ENCODE peak calls at places on chromosomes 5 and 9, in nine cellular contexts. One of them, this sample, is unnamed.

GRCh38 chr9:115883467-115884329 is 269.9 kb upstream of the PAPPA start:
- DNase-seq in activated naive CD4-positive, alpha-beta T cell treated with anti-CD3 and anti-CD28 coated beads for 36 hours: peak
- DNase-seq in NCI-H1417 treated with DMSO at 0.1 percent for 48 hours: peak
- DNase-seq in Panc1: no peak
- DNase-seq in endothelial cell: peak
- DNase-seq in activated CD8-positive, alpha-beta T cell treated with anti-CD3 and anti-CD28 coated beads for 36 hours: no peak
- DNase-seq in NCI-H1436 treated with DMSO at 0.1 percent for 48 hours: no peak
- DNase-seq in CD8-positive, alpha-beta memory T cell: no peak
- DNase-seq in NCI-H2171: peak
- DNase-seq in this sample: no peak

GRCh38 chr5:446864-447263 is 3.9 kb downstream of the EXOC3 start:
- DNase-seq in activated naive CD4-positive, alpha-beta T cell treated with anti-CD3 and anti-CD28 coated beads for 36 hours: no peak
- DNase-seq in NCI-H1417 treated with DMSO at 0.1 percent for 48 hours: peak
- DNase-seq in Panc1: no peak
- DNase-seq in endothelial cell: no peak
- DNase-seq in activated CD8-positive, alpha-beta T cell treated with anti-CD3 and anti-CD28 coated beads for 36 hours: no peak
- DNase-seq in NCI-H1436 treated with DMSO at 0.1 percent for 48 hours: peak
- DNase-seq in CD8-positive, alpha-beta memory T cell: peak
- DNase-seq in NCI-H2171: no peak
- DNase-seq in this sample: no peak

GRCh38 chr9:84811726-84812074 is 142.2 kb downstream of the NTRK2 start:
- DNase-seq in activated naive CD4-positive, alpha-beta T cell treated with anti-CD3 and anti-CD28 coated beads for 36 hours: no peak
- DNase-seq in NCI-H1417 treated with DMSO at 0.1 percent for 48 hours: no peak
- DNase-seq in Panc1: no peak
- DNase-seq in endothelial cell: no peak
- DNase-seq in activated CD8-positive, alpha-beta T cell treated with anti-CD3 and anti-CD28 coated beads for 36 hours: no peak
- DNase-seq in NCI-H1436 treated with DMSO at 0.1 percent for 48 hours: no peak
- DNase-seq in CD8-positive, alpha-beta memory T cell: no peak
- DNase-seq in NCI-H2171: no peak
- DNase-seq in this sample: no peak

GRCh38 chr9:18721267-18722079 is 247.5 kb downstream of the ADAMTSL1 start:
- DNase-seq in activated naive CD4-positive, alpha-beta T cell treated with anti-CD3 and anti-CD28 coated beads for 36 hours: no peak
- DNase-seq in NCI-H1417 treated with DMSO at 0.1 percent for 48 hours: no peak
- DNase-seq in Panc1: no peak
- DNase-seq in endothelial cell: no peak
- DNase-seq in activated CD8-positive, alpha-beta T cell treated with anti-CD3 and anti-CD28 coated beads for 36 hours: no peak
- DNase-seq in NCI-H1436 treated with DMSO at 0.1 percent for 48 hours: no peak
- DNase-seq in CD8-positive, alpha-beta memory T cell: no peak
- DNase-seq in NCI-H2171: no peak
- DNase-seq in this sample: no peak

GRCh38 chr5:146051678-146052077 is 53.7 kb downstream of the PLAC8L1 start:
- DNase-seq in activated naive CD4-positive, alpha-beta T cell treated with anti-CD3 and anti-CD28 coated beads for 36 hours: no peak
- DNase-seq in NCI-H1417 treated with DMSO at 0.1 percent for 48 hours: no peak
- DNase-seq in Panc1: no peak
- DNase-seq in endothelial cell: no peak
- DNase-seq in activated CD8-positive, alpha-beta T cell treated with anti-CD3 and anti-CD28 coated beads for 36 hours: no peak
- DNase-seq in NCI-H1436 treated with DMSO at 0.1 percent for 48 hours: no peak
- DNase-seq in CD8-positive, alpha-beta memory T cell: no peak
- DNase-seq in NCI-H2171: no peak
- DNase-seq in this sample: no peak

GRCh38 chr9:21788752-21789151 is 13.7 kb upstream of the MTAP start:
- DNase-seq in activated naive CD4-positive, alpha-beta T cell treated with anti-CD3 and anti-CD28 coated beads for 36 hours: no peak
- DNase-seq in NCI-H1417 treated with DMSO at 0.1 percent for 48 hours: no peak
- DNase-seq in Panc1: no peak
- DNase-seq in endothelial cell: no peak
- DNase-seq in activated CD8-positive, alpha-beta T cell treated with anti-CD3 and anti-CD28 coated beads for 36 hours: no peak
- DNase-seq in NCI-H1436 treated with DMSO at 0.1 percent for 48 hours: no peak
- DNase-seq in CD8-positive, alpha-beta memory T cell: no peak
- DNase-seq in NCI-H2171: no peak
- DNase-seq in this sample: no peak

GRCh38 chr5:125526940-125527339 is 780.5 kb upstream of the ZNF608 start:
- DNase-seq in activated naive CD4-positive, alpha-beta T cell treated with anti-CD3 and anti-CD28 coated beads for 36 hours: no peak
- DNase-seq in NCI-H1417 treated with DMSO at 0.1 percent for 48 hours: no peak
- DNase-seq in Panc1: no peak
- DNase-seq in endothelial cell: no peak
- DNase-seq in activated CD8-positive, alpha-beta T cell treated with anti-CD3 and anti-CD28 coated beads for 36 hours: no peak
- DNase-seq in NCI-H1436 treated with DMSO at 0.1 percent for 48 hours: no peak
- DNase-seq in CD8-positive, alpha-beta memory T cell: no peak
- DNase-seq in NCI-H2171: no peak
- DNase-seq in this sample: no peak

GRCh38 chr5:142872795-142873194 is 102.6 kb downstream of the ARHGAP26 start:
- DNase-seq in activated naive CD4-positive, alpha-beta T cell treated with anti-CD3 and anti-CD28 coated beads for 36 hours: no peak
- DNase-seq in NCI-H1417 treated with DMSO at 0.1 percent for 48 hours: no peak
- DNase-seq in Panc1: no peak
- DNase-seq in endothelial cell: no peak
- DNase-seq in activated CD8-positive, alpha-beta T cell treated with anti-CD3 and anti-CD28 coated beads for 36 hours: no peak
- DNase-seq in NCI-H1436 treated with DMSO at 0.1 percent for 48 hours: no peak
- DNase-seq in CD8-positive, alpha-beta memory T cell: no peak
- DNase-seq in NCI-H2171: no peak
- DNase-seq in this sample: no peak

GRCh38 chr9:35277649-35278359 is 116.0 kb downstream of the UNC13B start:
- DNase-seq in activated naive CD4-positive, alpha-beta T cell treated with anti-CD3 and anti-CD28 coated beads for 36 hours: no peak
- DNase-seq in NCI-H1417 treated with DMSO at 0.1 percent for 48 hours: no peak
- DNase-seq in Panc1: no peak
- DNase-seq in endothelial cell: no peak
- DNase-seq in activated CD8-positive, alpha-beta T cell treated with anti-CD3 and anti-CD28 coated beads for 36 hours: no peak
- DNase-seq in NCI-H1436 treated with DMSO at 0.1 percent for 48 hours: no peak
- DNase-seq in CD8-positive, alpha-beta memory T cell: no peak
- DNase-seq in NCI-H2171: no peak
- DNase-seq in this sample: peak

GRCh38 chr5:143826909-143827514 is 15.1 kb downstream of the HMHB1 start:
- DNase-seq in activated naive CD4-positive, alpha-beta T cell treated with anti-CD3 and anti-CD28 coated beads for 36 hours: peak
- DNase-seq in NCI-H1417 treated with DMSO at 0.1 percent for 48 hours: peak
- DNase-seq in Panc1: peak
- DNase-seq in endothelial cell: no peak
- DNase-seq in activated CD8-positive, alpha-beta T cell treated with anti-CD3 and anti-CD28 coated beads for 36 hours: peak
- DNase-seq in NCI-H1436 treated with DMSO at 0.1 percent for 48 hours: no peak
- DNase-seq in CD8-positive, alpha-beta memory T cell: no peak
- DNase-seq in NCI-H2171: peak
- DNase-seq in this sample: no peak

GRCh38 chr5:173547579-173547978 is 68.9 kb downstream of the BOD1 start:
- DNase-seq in activated naive CD4-positive, alpha-beta T cell treated with anti-CD3 and anti-CD28 coated beads for 36 hours: no peak
- DNase-seq in NCI-H1417 treated with DMSO at 0.1 percent for 48 hours: no peak
- DNase-seq in Panc1: no peak
- DNase-seq in endothelial cell: no peak
- DNase-seq in activated CD8-positive, alpha-beta T cell treated with anti-CD3 and anti-CD28 coated beads for 36 hours: no peak
- DNase-seq in NCI-H1436 treated with DMSO at 0.1 percent for 48 hours: no peak
- DNase-seq in CD8-positive, alpha-beta memory T cell: no peak
- DNase-seq in NCI-H2171: no peak
- DNase-seq in this sample: no peak

GRCh38 chr5:38069360-38069759 is 189.0 kb upstream of the EGFLAM start:
- DNase-seq in activated naive CD4-positive, alpha-beta T cell treated with anti-CD3 and anti-CD28 coated beads for 36 hours: no peak
- DNase-seq in NCI-H1417 treated with DMSO at 0.1 percent for 48 hours: no peak
- DNase-seq in Panc1: no peak
- DNase-seq in endothelial cell: no peak
- DNase-seq in activated CD8-positive, alpha-beta T cell treated with anti-CD3 and anti-CD28 coated beads for 36 hours: no peak
- DNase-seq in NCI-H1436 treated with DMSO at 0.1 percent for 48 hours: no peak
- DNase-seq in CD8-positive, alpha-beta memory T cell: no peak
- DNase-seq in NCI-H2171: peak
- DNase-seq in this sample: no peak

GRCh38 chr9:81823672-81824554 is 104.3 kb upstream of the SPATA31D4 start:
- DNase-seq in activated naive CD4-positive, alpha-beta T cell treated with anti-CD3 and anti-CD28 coated beads for 36 hours: no peak
- DNase-seq in NCI-H1417 treated with DMSO at 0.1 percent for 48 hours: no peak
- DNase-seq in Panc1: no peak
- DNase-seq in endothelial cell: no peak
- DNase-seq in activated CD8-positive, alpha-beta T cell treated with anti-CD3 and anti-CD28 coated beads for 36 hours: no peak
- DNase-seq in NCI-H1436 treated with DMSO at 0.1 percent for 48 hours: no peak
- DNase-seq in CD8-positive, alpha-beta memory T cell: no peak
- DNase-seq in NCI-H2171: peak
- DNase-seq in this sample: no peak

GRCh38 chr5:1732238-1732880 is 67.3 kb downstream of the MRPL36 start:
- DNase-seq in activated naive CD4-positive, alpha-beta T cell treated with anti-CD3 and anti-CD28 coated beads for 36 hours: no peak
- DNase-seq in NCI-H1417 treated with DMSO at 0.1 percent for 48 hours: no peak
- DNase-seq in Panc1: no peak
- DNase-seq in endothelial cell: peak
- DNase-seq in activated CD8-positive, alpha-beta T cell treated with anti-CD3 and anti-CD28 coated beads for 36 hours: no peak
- DNase-seq in NCI-H1436 treated with DMSO at 0.1 percent for 48 hours: no peak
- DNase-seq in CD8-positive, alpha-beta memory T cell: no peak
- DNase-seq in NCI-H2171: no peak
- DNase-seq in this sample: no peak

GRCh38 chr5:26872337-26872736 is 166.0 kb downstream of the CDH9 start:
- DNase-seq in activated naive CD4-positive, alpha-beta T cell treated with anti-CD3 and anti-CD28 coated beads for 36 hours: no peak
- DNase-seq in NCI-H1417 treated with DMSO at 0.1 percent for 48 hours: no peak
- DNase-seq in Panc1: no peak
- DNase-seq in endothelial cell: no peak
- DNase-seq in activated CD8-positive, alpha-beta T cell treated with anti-CD3 and anti-CD28 coated beads for 36 hours: no peak
- DNase-seq in NCI-H1436 treated with DMSO at 0.1 percent for 48 hours: no peak
- DNase-seq in CD8-positive, alpha-beta memory T cell: no peak
- DNase-seq in NCI-H2171: no peak
- DNase-seq in this sample: no peak

GRCh38 chr9:125189011-125189360 is 617 bp downstream of the PPP6C start:
- DNase-seq in activated naive CD4-positive, alpha-beta T cell treated with anti-CD3 and anti-CD28 coated beads for 36 hours: peak
- DNase-seq in NCI-H1417 treated with DMSO at 0.1 percent for 48 hours: no peak
- DNase-seq in Panc1: no peak
- DNase-seq in endothelial cell: peak
- DNase-seq in activated CD8-positive, alpha-beta T cell treated with anti-CD3 and anti-CD28 coated beads for 36 hours: peak
- DNase-seq in NCI-H1436 treated with DMSO at 0.1 percent for 48 hours: no peak
- DNase-seq in CD8-positive, alpha-beta memory T cell: no peak
- DNase-seq in NCI-H2171: no peak
- DNase-seq in this sample: no peak

GRCh38 chr9:4421847-4422246 is 68.4 kb upstream of the SLC1A1 start:
- DNase-seq in activated naive CD4-positive, alpha-beta T cell treated with anti-CD3 and anti-CD28 coated beads for 36 hours: no peak
- DNase-seq in NCI-H1417 treated with DMSO at 0.1 percent for 48 hours: no peak
- DNase-seq in Panc1: no peak
- DNase-seq in endothelial cell: no peak
- DNase-seq in activated CD8-positive, alpha-beta T cell treated with anti-CD3 and anti-CD28 coated beads for 36 hours: no peak
- DNase-seq in NCI-H1436 treated with DMSO at 0.1 percent for 48 hours: no peak
- DNase-seq in CD8-positive, alpha-beta memory T cell: no peak
- DNase-seq in NCI-H2171: no peak
- DNase-seq in this sample: no peak

GRCh38 chr9:98771209-98771874 is 25.0 kb downstream of the ANKS6 start:
- DNase-seq in activated naive CD4-positive, alpha-beta T cell treated with anti-CD3 and anti-CD28 coated beads for 36 hours: no peak
- DNase-seq in NCI-H1417 treated with DMSO at 0.1 percent for 48 hours: no peak
- DNase-seq in Panc1: no peak
- DNase-seq in endothelial cell: no peak
- DNase-seq in activated CD8-positive, alpha-beta T cell treated with anti-CD3 and anti-CD28 coated beads for 36 hours: no peak
- DNase-seq in NCI-H1436 treated with DMSO at 0.1 percent for 48 hours: no peak
- DNase-seq in CD8-positive, alpha-beta memory T cell: no peak
- DNase-seq in NCI-H2171: no peak
- DNase-seq in this sample: no peak

GRCh38 chr9:123445116-123445515 is 89.1 kb downstream of the CRB2 start:
- DNase-seq in activated naive CD4-positive, alpha-beta T cell treated with anti-CD3 and anti-CD28 coated beads for 36 hours: no peak
- DNase-seq in NCI-H1417 treated with DMSO at 0.1 percent for 48 hours: no peak
- DNase-seq in Panc1: no peak
- DNase-seq in endothelial cell: no peak
- DNase-seq in activated CD8-positive, alpha-beta T cell treated with anti-CD3 and anti-CD28 coated beads for 36 hours: no peak
- DNase-seq in NCI-H1436 treated with DMSO at 0.1 percent for 48 hours: no peak
- DNase-seq in CD8-positive, alpha-beta memory T cell: no peak
- DNase-seq in NCI-H2171: no peak
- DNase-seq in this sample: no peak

GRCh38 chr5:5546408-5546807 is 123.9 kb downstream of the ICE1 start:
- DNase-seq in activated naive CD4-positive, alpha-beta T cell treated with anti-CD3 and anti-CD28 coated beads for 36 hours: no peak
- DNase-seq in NCI-H1417 treated with DMSO at 0.1 percent for 48 hours: no peak
- DNase-seq in Panc1: no peak
- DNase-seq in endothelial cell: no peak
- DNase-seq in activated CD8-positive, alpha-beta T cell treated with anti-CD3 and anti-CD28 coated beads for 36 hours: no peak
- DNase-seq in NCI-H1436 treated with DMSO at 0.1 percent for 48 hours: no peak
- DNase-seq in CD8-positive, alpha-beta memory T cell: no peak
- DNase-seq in NCI-H2171: no peak
- DNase-seq in this sample: no peak

GRCh38 chr5:59025734-59026133 is 442.9 kb downstream of the RAB3C start:
- DNase-seq in activated naive CD4-positive, alpha-beta T cell treated with anti-CD3 and anti-CD28 coated beads for 36 hours: no peak
- DNase-seq in NCI-H1417 treated with DMSO at 0.1 percent for 48 hours: no peak
- DNase-seq in Panc1: no peak
- DNase-seq in endothelial cell: no peak
- DNase-seq in activated CD8-positive, alpha-beta T cell treated with anti-CD3 and anti-CD28 coated beads for 36 hours: no peak
- DNase-seq in NCI-H1436 treated with DMSO at 0.1 percent for 48 hours: no peak
- DNase-seq in CD8-positive, alpha-beta memory T cell: no peak
- DNase-seq in NCI-H2171: no peak
- DNase-seq in this sample: no peak

GRCh38 chr9:38134578-38134977 is 65.6 kb upstream of the SHB start:
- DNase-seq in activated naive CD4-positive, alpha-beta T cell treated with anti-CD3 and anti-CD28 coated beads for 36 hours: no peak
- DNase-seq in NCI-H1417 treated with DMSO at 0.1 percent for 48 hours: no peak
- DNase-seq in Panc1: no peak
- DNase-seq in endothelial cell: no peak
- DNase-seq in activated CD8-positive, alpha-beta T cell treated with anti-CD3 and anti-CD28 coated beads for 36 hours: no peak
- DNase-seq in NCI-H1436 treated with DMSO at 0.1 percent for 48 hours: no peak
- DNase-seq in CD8-positive, alpha-beta memory T cell: no peak
- DNase-seq in NCI-H2171: no peak
- DNase-seq in this sample: no peak

GRCh38 chr9:21709464-21710058 is 92.9 kb upstream of the MTAP start:
- DNase-seq in activated naive CD4-positive, alpha-beta T cell treated with anti-CD3 and anti-CD28 coated beads for 36 hours: peak
- DNase-seq in NCI-H1417 treated with DMSO at 0.1 percent for 48 hours: no peak
- DNase-seq in Panc1: no peak
- DNase-seq in endothelial cell: peak
- DNase-seq in activated CD8-positive, alpha-beta T cell treated with anti-CD3 and anti-CD28 coated beads for 36 hours: peak
- DNase-seq in NCI-H1436 treated with DMSO at 0.1 percent for 48 hours: no peak
- DNase-seq in CD8-positive, alpha-beta memory T cell: peak
- DNase-seq in NCI-H2171: no peak
- DNase-seq in this sample: no peak

GRCh38 chr5:125409496-125410351 is 663.3 kb upstream of the ZNF608 start:
- DNase-seq in activated naive CD4-positive, alpha-beta T cell treated with anti-CD3 and anti-CD28 coated beads for 36 hours: no peak
- DNase-seq in NCI-H1417 treated with DMSO at 0.1 percent for 48 hours: no peak
- DNase-seq in Panc1: no peak
- DNase-seq in endothelial cell: no peak
- DNase-seq in activated CD8-positive, alpha-beta T cell treated with anti-CD3 and anti-CD28 coated beads for 36 hours: no peak
- DNase-seq in NCI-H1436 treated with DMSO at 0.1 percent for 48 hours: peak
- DNase-seq in CD8-positive, alpha-beta memory T cell: no peak
- DNase-seq in NCI-H2171: no peak
- DNase-seq in this sample: peak

GRCh38 chr5:1007221-1007680 is 1.4 kb upstream of the NKD2 start:
- DNase-seq in activated naive CD4-positive, alpha-beta T cell treated with anti-CD3 and anti-CD28 coated beads for 36 hours: peak
- DNase-seq in NCI-H1417 treated with DMSO at 0.1 percent for 48 hours: no peak
- DNase-seq in Panc1: no peak
- DNase-seq in endothelial cell: peak
- DNase-seq in activated CD8-positive, alpha-beta T cell treated with anti-CD3 and anti-CD28 coated beads for 36 hours: no peak
- DNase-seq in NCI-H1436 treated with DMSO at 0.1 percent for 48 hours: no peak
- DNase-seq in CD8-positive, alpha-beta memory T cell: no peak
- DNase-seq in NCI-H2171: no peak
- DNase-seq in this sample: no peak

GRCh38 chr5:101942321-101942882 is 353.7 kb downstream of the SLCO4C1 start:
- DNase-seq in activated naive CD4-positive, alpha-beta T cell treated with anti-CD3 and anti-CD28 coated beads for 36 hours: peak
- DNase-seq in NCI-H1417 treated with DMSO at 0.1 percent for 48 hours: no peak
- DNase-seq in Panc1: peak
- DNase-seq in endothelial cell: peak
- DNase-seq in activated CD8-positive, alpha-beta T cell treated with anti-CD3 and anti-CD28 coated beads for 36 hours: peak
- DNase-seq in NCI-H1436 treated with DMSO at 0.1 percent for 48 hours: peak
- DNase-seq in CD8-positive, alpha-beta memory T cell: no peak
- DNase-seq in NCI-H2171: peak
- DNase-seq in this sample: no peak

GRCh38 chr5:24788829-24789509 is 144.2 kb upstream of the CDH10 start:
- DNase-seq in activated naive CD4-positive, alpha-beta T cell treated with anti-CD3 and anti-CD28 coated beads for 36 hours: no peak
- DNase-seq in NCI-H1417 treated with DMSO at 0.1 percent for 48 hours: no peak
- DNase-seq in Panc1: no peak
- DNase-seq in endothelial cell: no peak
- DNase-seq in activated CD8-positive, alpha-beta T cell treated with anti-CD3 and anti-CD28 coated beads for 36 hours: no peak
- DNase-seq in NCI-H1436 treated with DMSO at 0.1 percent for 48 hours: no peak
- DNase-seq in CD8-positive, alpha-beta memory T cell: no peak
- DNase-seq in NCI-H2171: no peak
- DNase-seq in this sample: no peak

GRCh38 chr9:81526587-81526986 is 162.8 kb downstream of the TLE1 start:
- DNase-seq in activated naive CD4-positive, alpha-beta T cell treated with anti-CD3 and anti-CD28 coated beads for 36 hours: no peak
- DNase-seq in NCI-H1417 treated with DMSO at 0.1 percent for 48 hours: no peak
- DNase-seq in Panc1: no peak
- DNase-seq in endothelial cell: no peak
- DNase-seq in activated CD8-positive, alpha-beta T cell treated with anti-CD3 and anti-CD28 coated beads for 36 hours: no peak
- DNase-seq in NCI-H1436 treated with DMSO at 0.1 percent for 48 hours: no peak
- DNase-seq in CD8-positive, alpha-beta memory T cell: no peak
- DNase-seq in NCI-H2171: no peak
- DNase-seq in this sample: no peak

GRCh38 chr5:38666668-38667498 is 110.4 kb upstream of the LIFR start:
- DNase-seq in activated naive CD4-positive, alpha-beta T cell treated with anti-CD3 and anti-CD28 coated beads for 36 hours: peak
- DNase-seq in NCI-H1417 treated with DMSO at 0.1 percent for 48 hours: no peak
- DNase-seq in Panc1: no peak
- DNase-seq in endothelial cell: peak
- DNase-seq in activated CD8-positive, alpha-beta T cell treated with anti-CD3 and anti-CD28 coated beads for 36 hours: peak
- DNase-seq in NCI-H1436 treated with DMSO at 0.1 percent for 48 hours: no peak
- DNase-seq in CD8-positive, alpha-beta memory T cell: no peak
- DNase-seq in NCI-H2171: no peak
- DNase-seq in this sample: peak

GRCh38 chr5:170503970-170504525 is at the start of gene KCNIP1:
- DNase-seq in activated naive CD4-positive, alpha-beta T cell treated with anti-CD3 and anti-CD28 coated beads for 36 hours: no peak
- DNase-seq in NCI-H1417 treated with DMSO at 0.1 percent for 48 hours: no peak
- DNase-seq in Panc1: no peak
- DNase-seq in endothelial cell: peak
- DNase-seq in activated CD8-positive, alpha-beta T cell treated with anti-CD3 and anti-CD28 coated beads for 36 hours: no peak
- DNase-seq in NCI-H1436 treated with DMSO at 0.1 percent for 48 hours: no peak
- DNase-seq in CD8-positive, alpha-beta memory T cell: no peak
- DNase-seq in NCI-H2171: no peak
- DNase-seq in this sample: no peak

GRCh38 chr5:11468334-11469039 is 435.8 kb downstream of the CTNND2 start:
- DNase-seq in activated naive CD4-positive, alpha-beta T cell treated with anti-CD3 and anti-CD28 coated beads for 36 hours: no peak
- DNase-seq in NCI-H1417 treated with DMSO at 0.1 percent for 48 hours: no peak
- DNase-seq in Panc1: no peak
- DNase-seq in endothelial cell: no peak
- DNase-seq in activated CD8-positive, alpha-beta T cell treated with anti-CD3 and anti-CD28 coated beads for 36 hours: no peak
- DNase-seq in NCI-H1436 treated with DMSO at 0.1 percent for 48 hours: no peak
- DNase-seq in CD8-positive, alpha-beta memory T cell: no peak
- DNase-seq in NCI-H2171: no peak
- DNase-seq in this sample: no peak

This sample was measured in smooth muscle cell of the brain vasculature.